ENCODE peak calls at places on chromosomes 5 and 9, in six cellular contexts. Q is AG04449, X is bronchial epithelial cell, S is fibroblast of lung, B is uterus, Z is brain microvascular endothelial cell. O is an unnamed sample.

GRCh38 chr9:126327016-126327749 is 554 bp downstream of the MVB12B start:
- DNase-seq in Q (no peak), X (no peak), S (no peak), B (peak), Z (no peak), O (no peak)

GRCh38 chr5:36251218-36251617 is 9.5 kb upstream of the NADK2 start:
- DNase-seq in Q (no peak), X (no peak), S (no peak), B (no peak), Z (no peak), O (no peak)

GRCh38 chr5:158560170-158560569 is 539.5 kb downstream of the EBF1 start:
- DNase-seq in Q (no peak), X (peak), S (no peak), B (no peak), Z (peak), O (no peak)

GRCh38 chr5:42992035-42992570 is 48.0 kb downstream of the ANXA2R start:
- DNase-seq in Q (no peak), X (peak), S (peak), B (peak), Z (peak), O (peak)

GRCh38 chr5:94693043-94693822 is 74.8 kb downstream of the SLF1 start:
- DNase-seq in Q (peak), X (peak), S (peak), B (no peak), Z (peak), O (no peak)

GRCh38 chr5:124132843-124133242 is 613.6 kb downstream of the ZNF608 start:
- DNase-seq in Q (no peak), X (peak), S (no peak), B (no peak), Z (no peak), O (no peak)

GRCh38 chr9:36862206-36863145 is 171.6 kb downstream of the PAX5 start:
- DNase-seq in Q (no peak), X (peak), S (peak), B (no peak), Z (peak), O (no peak)

GRCh38 chr5:147628054-147628895 is 118.4 kb upstream of the DPYSL3 start:
- DNase-seq in Q (no peak), X (peak), S (peak), B (no peak), Z (peak), O (peak)

GRCh38 chr5:111779260-111780254 is 22.6 kb upstream of the NREP start:
- DNase-seq in Q (no peak), X (peak), S (peak), B (no peak), Z (no peak), O (peak)

GRCh38 chr5:52799358-52799982 is 11.8 kb downstream of the ITGA1 start:
- DNase-seq in Q (no peak), X (no peak), S (peak), B (peak), Z (peak), O (no peak)

GRCh38 chr5:72126796-72127195 is 19.5 kb downstream of the MAP1B start:
- DNase-seq in Q (no peak), X (no peak), S (no peak), B (no peak), Z (no peak), O (no peak)

GRCh38 chr9:126773004-126773607 is 31.7 kb upstream of the ZBTB43 start:
- DNase-seq in Q (no peak), X (no peak), S (no peak), B (no peak), Z (no peak), O (no peak)

GRCh38 chr9:90801507-90802289 is at the start of gene SYK:
- DNase-seq in Q (no peak), X (peak), S (no peak), B (no peak), Z (no peak), O (no peak)

GRCh38 chr9:115057559-115057958 is 60.4 kb downstream of the TNC start:
- DNase-seq in Q (no peak), X (no peak), S (peak), B (no peak), Z (peak), O (no peak)

GRCh38 chr5:178454821-178455479 is 135.2 kb downstream of the COL23A1 start:
- DNase-seq in Q (no peak), X (no peak), S (no peak), B (no peak), Z (no peak), O (no peak)

GRCh38 chr9:99118782-99119466 is 14.0 kb downstream of the TGFBR1 start:
- DNase-seq in Q (no peak), X (no peak), S (no peak), B (no peak), Z (no peak), O (no peak)

GRCh38 chr5:61333351-61334223 is 1.5 kb downstream of the ZSWIM6 start:
- DNase-seq in Q (no peak), X (no peak), S (peak), B (peak), Z (no peak), O (no peak)

GRCh38 chr9:70013598-70014196 is 30.0 kb upstream of the MAMDC2 start:
- DNase-seq in Q (no peak), X (peak), S (peak), B (peak), Z (no peak), O (no peak)

GRCh38 chr5:42721484-42721883 is 35.1 kb upstream of the CCDC152 start:
- DNase-seq in Q (no peak), X (no peak), S (peak), B (no peak), Z (no peak), O (no peak)

GRCh38 chr5:81924467-81924866 is 47.4 kb upstream of the ATG10 start:
- DNase-seq in Q (no peak), X (no peak), S (no peak), B (no peak), Z (no peak), O (no peak)

GRCh38 chr5:157855404-157855994 is 3.4 kb downstream of the CLINT1 start:
- DNase-seq in Q (no peak), X (peak), S (peak), B (peak), Z (peak), O (no peak)

GRCh38 chr5:31859096-31859495 is 220.2 kb downstream of the PDZD2 start:
- DNase-seq in Q (no peak), X (no peak), S (no peak), B (no peak), Z (no peak), O (no peak)

GRCh38 chr9:124852829-124853531 is at the start of gene WDR38:
- DNase-seq in Q (no peak), X (peak), S (peak), B (peak), Z (no peak), O (no peak)

GRCh38 chr9:124854161-124854560 is 901 bp downstream of the WDR38 start:
- DNase-seq in Q (no peak), X (no peak), S (no peak), B (no peak), Z (no peak), O (no peak)

GRCh38 chr9:124854822-124855221 is 1.6 kb downstream of the WDR38 start:
- DNase-seq in Q (no peak), X (no peak), S (no peak), B (no peak), Z (no peak), O (no peak)

GRCh38 chr9:124852121-124852828 is 985 bp upstream of the WDR38 start:
- DNase-seq in Q (no peak), X (no peak), S (no peak), B (no peak), Z (no peak), O (no peak)

GRCh38 chr9:124853605-124854143 is 414 bp downstream of the WDR38 start:
- DNase-seq in Q (no peak), X (no peak), S (no peak), B (no peak), Z (no peak), O (no peak)
- H3K4me3 ChIP-seq in Q (peak), X (peak), S (no peak), B (peak), Z (peak), O (no peak)

GRCh38 chr9:135961811-135962695 is 880 bp upstream of the UBAC1 start:
- DNase-seq in Q (no peak), X (no peak), S (no peak), B (no peak), Z (no peak), O (no peak)
- H3K4me3 ChIP-seq in Q (no peak), X (no peak), S (peak), B (no peak), Z (no peak), O (peak)

GRCh38 chr5:37849641-37850040 is 9.8 kb upstream of the GDNF start:
- DNase-seq in Q (no peak), X (no peak), S (no peak), B (no peak), Z (no peak), O (no peak)
- H3K4me3 ChIP-seq in Q (no peak), X (no peak), S (no peak), B (no peak), Z (no peak), O (no peak)

DNA sequence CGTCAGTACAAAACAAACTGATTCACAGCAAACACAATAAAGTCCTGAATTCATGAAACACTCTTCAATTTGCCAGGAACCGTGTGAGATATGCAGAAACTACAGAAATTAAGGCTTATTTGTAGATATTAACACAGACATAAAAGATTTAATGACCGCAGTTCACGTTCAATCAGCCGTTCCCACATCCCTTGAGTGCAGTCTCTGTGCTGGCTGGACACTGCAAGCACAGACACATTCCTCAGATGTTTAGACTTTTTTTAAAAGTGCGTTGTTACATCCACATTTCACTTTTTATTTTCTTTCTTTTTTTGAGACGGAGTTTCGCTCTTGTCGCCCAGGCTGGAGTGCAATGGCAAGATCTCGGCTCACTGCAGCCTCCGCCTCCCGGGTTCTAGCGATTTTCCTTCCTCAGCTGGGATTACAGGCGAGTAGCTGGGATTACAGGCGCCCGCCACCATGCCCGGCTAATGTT is 542 bp upstream of the CEP78 start:
- DNase-seq in Q (no peak), X (peak), S (peak), B (no peak), Z (peak), O (no peak)
- H3K4me3 ChIP-seq in Q (peak), X (peak), S (peak), B (peak), Z (peak), O (peak)

DNA sequence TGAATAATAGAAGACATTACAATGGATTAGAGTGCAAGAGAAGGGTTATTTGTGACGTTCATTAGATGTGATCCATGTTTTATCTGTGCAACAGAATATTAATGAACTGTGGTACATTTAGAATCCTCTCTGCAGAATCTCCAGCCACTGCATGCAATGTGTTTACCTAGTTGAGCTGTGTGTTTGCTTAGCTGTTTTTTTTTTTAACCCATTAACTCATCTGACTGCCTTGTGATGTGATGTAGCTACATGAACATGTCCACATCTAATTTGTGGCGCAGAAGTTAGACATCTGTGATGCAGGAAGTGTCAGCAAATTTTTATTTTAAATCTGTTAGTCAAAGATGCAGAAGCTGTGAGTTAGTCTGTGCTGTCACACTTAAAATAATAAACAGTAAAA is 236.9 kb downstream of the CD180 start:
- DNase-seq in Q (no peak), X (peak), S (peak), B (no peak), Z (peak), O (no peak)
- H3K4me3 ChIP-seq in Q (peak), X (no peak), S (peak), B (peak), Z (no peak), O (no peak)

O was measured in retinal pigment epithelial cell.